ENCODE peak calls at places on chromosomes 12 and 14, in nine cellular contexts. One of them, this sample, is unnamed.

GRCh38 chr14:64778114-64778754 is 74.0 kb downstream of the PLEKHG3 start:
- DNase-seq in psoas muscle: no peak
- DNase-seq in heart right ventricle: no peak
- DNase-seq in PC-3: no peak
- DNase-seq in CD8-positive, alpha-beta T cell: no peak
- DNase-seq in foreskin fibroblast: no peak
- DNase-seq in HFF-Myc: no peak
- DNase-seq in mammary epithelial cell: no peak
- DNase-seq in RWPE2: no peak
- DNase-seq in this sample: peak

GRCh38 chr12:32024884-32025599 is 65.8 kb downstream of the RESF1 start:
- DNase-seq in psoas muscle: no peak
- DNase-seq in heart right ventricle: no peak
- DNase-seq in PC-3: no peak
- DNase-seq in CD8-positive, alpha-beta T cell: no peak
- DNase-seq in foreskin fibroblast: no peak
- DNase-seq in HFF-Myc: no peak
- DNase-seq in mammary epithelial cell: no peak
- DNase-seq in RWPE2: no peak
- DNase-seq in this sample: no peak

GRCh38 chr12:131323879-131324278 is 370.2 kb downstream of the ADGRD1 start:
- DNase-seq in psoas muscle: no peak
- DNase-seq in heart right ventricle: no peak
- DNase-seq in PC-3: no peak
- DNase-seq in CD8-positive, alpha-beta T cell: no peak
- DNase-seq in foreskin fibroblast: no peak
- DNase-seq in HFF-Myc: no peak
- DNase-seq in mammary epithelial cell: no peak
- DNase-seq in RWPE2: no peak
- DNase-seq in this sample: no peak

GRCh38 chr12:67515679-67516363 is 132.7 kb upstream of the DYRK2 start:
- DNase-seq in psoas muscle: no peak
- DNase-seq in heart right ventricle: no peak
- DNase-seq in PC-3: peak
- DNase-seq in CD8-positive, alpha-beta T cell: peak
- DNase-seq in foreskin fibroblast: no peak
- DNase-seq in HFF-Myc: peak
- DNase-seq in mammary epithelial cell: no peak
- DNase-seq in RWPE2: no peak
- DNase-seq in this sample: peak

GRCh38 chr14:91870001-91870400 is 2.7 kb upstream of the TC2N start:
- DNase-seq in psoas muscle: no peak
- DNase-seq in heart right ventricle: no peak
- DNase-seq in PC-3: peak
- DNase-seq in CD8-positive, alpha-beta T cell: peak
- DNase-seq in foreskin fibroblast: no peak
- DNase-seq in HFF-Myc: no peak
- DNase-seq in mammary epithelial cell: peak
- DNase-seq in RWPE2: no peak
- DNase-seq in this sample: no peak

GRCh38 chr12:59425798-59426197 is 170.0 kb upstream of the SLC16A7 start:
- DNase-seq in psoas muscle: no peak
- DNase-seq in heart right ventricle: no peak
- DNase-seq in PC-3: no peak
- DNase-seq in CD8-positive, alpha-beta T cell: no peak
- DNase-seq in foreskin fibroblast: no peak
- DNase-seq in HFF-Myc: no peak
- DNase-seq in mammary epithelial cell: no peak
- DNase-seq in RWPE2: no peak
- DNase-seq in this sample: no peak

GRCh38 chr12:68919581-68920239 is 13.3 kb downstream of the CPM start:
- DNase-seq in psoas muscle: no peak
- DNase-seq in heart right ventricle: no peak
- DNase-seq in PC-3: no peak
- DNase-seq in CD8-positive, alpha-beta T cell: no peak
- DNase-seq in foreskin fibroblast: no peak
- DNase-seq in HFF-Myc: no peak
- DNase-seq in mammary epithelial cell: no peak
- DNase-seq in RWPE2: no peak
- DNase-seq in this sample: no peak

GRCh38 chr14:76720382-76720813 is 40.9 kb upstream of the VASH1 start:
- DNase-seq in psoas muscle: peak
- DNase-seq in heart right ventricle: peak
- DNase-seq in PC-3: no peak
- DNase-seq in CD8-positive, alpha-beta T cell: no peak
- DNase-seq in foreskin fibroblast: peak
- DNase-seq in HFF-Myc: no peak
- DNase-seq in mammary epithelial cell: no peak
- DNase-seq in RWPE2: no peak
- DNase-seq in this sample: peak

GRCh38 chr14:75426332-75427125 is 1.3 kb upstream of the JDP2 start:
- DNase-seq in psoas muscle: no peak
- DNase-seq in heart right ventricle: no peak
- DNase-seq in PC-3: no peak
- DNase-seq in CD8-positive, alpha-beta T cell: no peak
- DNase-seq in foreskin fibroblast: no peak
- DNase-seq in HFF-Myc: no peak
- DNase-seq in mammary epithelial cell: no peak
- DNase-seq in RWPE2: no peak
- DNase-seq in this sample: no peak

GRCh38 chr14:98167702-98168101 is 1104.3 kb downstream of the BCL11B start:
- DNase-seq in psoas muscle: no peak
- DNase-seq in heart right ventricle: no peak
- DNase-seq in PC-3: no peak
- DNase-seq in CD8-positive, alpha-beta T cell: no peak
- DNase-seq in foreskin fibroblast: no peak
- DNase-seq in HFF-Myc: no peak
- DNase-seq in mammary epithelial cell: no peak
- DNase-seq in RWPE2: no peak
- DNase-seq in this sample: no peak

GRCh38 chr12:23760495-23760894 is 189.0 kb downstream of the SOX5 start:
- DNase-seq in psoas muscle: no peak
- DNase-seq in heart right ventricle: no peak
- DNase-seq in PC-3: no peak
- DNase-seq in CD8-positive, alpha-beta T cell: no peak
- DNase-seq in foreskin fibroblast: no peak
- DNase-seq in HFF-Myc: no peak
- DNase-seq in mammary epithelial cell: no peak
- DNase-seq in RWPE2: no peak
- DNase-seq in this sample: no peak

GRCh38 chr12:112977641-112978040 is 678 bp upstream of the OAS2 start:
- DNase-seq in psoas muscle: no peak
- DNase-seq in heart right ventricle: no peak
- DNase-seq in PC-3: no peak
- DNase-seq in CD8-positive, alpha-beta T cell: no peak
- DNase-seq in foreskin fibroblast: no peak
- DNase-seq in HFF-Myc: no peak
- DNase-seq in mammary epithelial cell: no peak
- DNase-seq in RWPE2: no peak
- DNase-seq in this sample: no peak

GRCh38 chr14:71834308-71835204 is 97.7 kb upstream of the RGS6 start:
- DNase-seq in psoas muscle: no peak
- DNase-seq in heart right ventricle: no peak
- DNase-seq in PC-3: peak
- DNase-seq in CD8-positive, alpha-beta T cell: no peak
- DNase-seq in foreskin fibroblast: no peak
- DNase-seq in HFF-Myc: no peak
- DNase-seq in mammary epithelial cell: no peak
- DNase-seq in RWPE2: no peak
- DNase-seq in this sample: no peak

GRCh38 chr12:109255377-109255776 is 53.7 kb downstream of the FOXN4 start:
- DNase-seq in psoas muscle: no peak
- DNase-seq in heart right ventricle: no peak
- DNase-seq in PC-3: peak
- DNase-seq in CD8-positive, alpha-beta T cell: no peak
- DNase-seq in foreskin fibroblast: peak
- DNase-seq in HFF-Myc: no peak
- DNase-seq in mammary epithelial cell: no peak
- DNase-seq in RWPE2: no peak
- DNase-seq in this sample: no peak

GRCh38 chr12:110857528-110857927 is 10.7 kb downstream of the CCDC63 start:
- DNase-seq in psoas muscle: no peak
- DNase-seq in heart right ventricle: no peak
- DNase-seq in PC-3: no peak
- DNase-seq in CD8-positive, alpha-beta T cell: no peak
- DNase-seq in foreskin fibroblast: no peak
- DNase-seq in HFF-Myc: no peak
- DNase-seq in mammary epithelial cell: no peak
- DNase-seq in RWPE2: no peak
- DNase-seq in this sample: no peak

GRCh38 chr12:100473716-100474150 is at the start of gene NR1H4:
- DNase-seq in psoas muscle: no peak
- DNase-seq in heart right ventricle: no peak
- DNase-seq in PC-3: no peak
- DNase-seq in CD8-positive, alpha-beta T cell: no peak
- DNase-seq in foreskin fibroblast: peak
- DNase-seq in HFF-Myc: no peak
- DNase-seq in mammary epithelial cell: peak
- DNase-seq in RWPE2: no peak
- DNase-seq in this sample: no peak

GRCh38 chr12:124696689-124697476 is 129.5 kb upstream of the NCOR2 start:
- DNase-seq in psoas muscle: no peak
- DNase-seq in heart right ventricle: no peak
- DNase-seq in PC-3: no peak
- DNase-seq in CD8-positive, alpha-beta T cell: no peak
- DNase-seq in foreskin fibroblast: no peak
- DNase-seq in HFF-Myc: no peak
- DNase-seq in mammary epithelial cell: no peak
- DNase-seq in RWPE2: no peak
- DNase-seq in this sample: no peak

GRCh38 chr12:112539221-112539620 is 120.5 kb downstream of the PTPN11 start:
- DNase-seq in psoas muscle: no peak
- DNase-seq in heart right ventricle: no peak
- DNase-seq in PC-3: peak
- DNase-seq in CD8-positive, alpha-beta T cell: no peak
- DNase-seq in foreskin fibroblast: no peak
- DNase-seq in HFF-Myc: no peak
- DNase-seq in mammary epithelial cell: no peak
- DNase-seq in RWPE2: no peak
- DNase-seq in this sample: no peak

GRCh38 chr12:94239332-94239731 is 91.0 kb downstream of the PLXNC1 start:
- DNase-seq in psoas muscle: no peak
- DNase-seq in heart right ventricle: no peak
- DNase-seq in PC-3: no peak
- DNase-seq in CD8-positive, alpha-beta T cell: no peak
- DNase-seq in foreskin fibroblast: no peak
- DNase-seq in HFF-Myc: no peak
- DNase-seq in mammary epithelial cell: no peak
- DNase-seq in RWPE2: no peak
- DNase-seq in this sample: no peak

GRCh38 chr12:108821407-108822397 is 35.7 kb downstream of the SSH1 start:
- DNase-seq in psoas muscle: no peak
- DNase-seq in heart right ventricle: no peak
- DNase-seq in PC-3: no peak
- DNase-seq in CD8-positive, alpha-beta T cell: no peak
- DNase-seq in foreskin fibroblast: peak
- DNase-seq in HFF-Myc: no peak
- DNase-seq in mammary epithelial cell: peak
- DNase-seq in RWPE2: no peak
- DNase-seq in this sample: no peak

GRCh38 chr14:92704821-92705220 is 43.6 kb downstream of the LGMN start:
- DNase-seq in psoas muscle: no peak
- DNase-seq in heart right ventricle: no peak
- DNase-seq in PC-3: no peak
- DNase-seq in CD8-positive, alpha-beta T cell: no peak
- DNase-seq in foreskin fibroblast: no peak
- DNase-seq in HFF-Myc: no peak
- DNase-seq in mammary epithelial cell: no peak
- DNase-seq in RWPE2: peak
- DNase-seq in this sample: no peak

GRCh38 chr14:85934886-85935254 is 404.9 kb downstream of the FLRT2 start:
- DNase-seq in psoas muscle: no peak
- DNase-seq in heart right ventricle: no peak
- DNase-seq in PC-3: peak
- DNase-seq in CD8-positive, alpha-beta T cell: no peak
- DNase-seq in foreskin fibroblast: no peak
- DNase-seq in HFF-Myc: no peak
- DNase-seq in mammary epithelial cell: peak
- DNase-seq in RWPE2: no peak
- DNase-seq in this sample: no peak

GRCh38 chr12:78002878-78003277 is 172.2 kb downstream of the NAV3 start:
- DNase-seq in psoas muscle: no peak
- DNase-seq in heart right ventricle: no peak
- DNase-seq in PC-3: peak
- DNase-seq in CD8-positive, alpha-beta T cell: no peak
- DNase-seq in foreskin fibroblast: no peak
- DNase-seq in HFF-Myc: no peak
- DNase-seq in mammary epithelial cell: no peak
- DNase-seq in RWPE2: no peak
- DNase-seq in this sample: no peak

GRCh38 chr12:90111646-90112565 is 403.3 kb upstream of the ATP2B1 start:
- DNase-seq in psoas muscle: no peak
- DNase-seq in heart right ventricle: no peak
- DNase-seq in PC-3: no peak
- DNase-seq in CD8-positive, alpha-beta T cell: no peak
- DNase-seq in foreskin fibroblast: no peak
- DNase-seq in HFF-Myc: no peak
- DNase-seq in mammary epithelial cell: no peak
- DNase-seq in RWPE2: no peak
- DNase-seq in this sample: no peak
- H3K4me3 ChIP-seq in psoas muscle: no peak
- H3K4me3 ChIP-seq in heart right ventricle: no peak
- H3K4me3 ChIP-seq in PC-3: no peak
- H3K4me3 ChIP-seq in CD8-positive, alpha-beta T cell: no peak
- H3K4me3 ChIP-seq in foreskin fibroblast: no peak
- H3K4me3 ChIP-seq in HFF-Myc: no peak
- H3K4me3 ChIP-seq in mammary epithelial cell: no peak
- H3K4me3 ChIP-seq in RWPE2: no peak
- H3K4me3 ChIP-seq in this sample: peak

GRCh38 chr12:62784576-62784975 is 150.4 kb downstream of the PPM1H start:
- DNase-seq in psoas muscle: no peak
- DNase-seq in heart right ventricle: no peak
- DNase-seq in PC-3: peak
- DNase-seq in CD8-positive, alpha-beta T cell: no peak
- DNase-seq in foreskin fibroblast: no peak
- DNase-seq in HFF-Myc: no peak
- DNase-seq in mammary epithelial cell: no peak
- DNase-seq in RWPE2: no peak
- DNase-seq in this sample: no peak
- H3K4me3 ChIP-seq in psoas muscle: no peak
- H3K4me3 ChIP-seq in heart right ventricle: no peak
- H3K4me3 ChIP-seq in PC-3: no peak
- H3K4me3 ChIP-seq in CD8-positive, alpha-beta T cell: no peak
- H3K4me3 ChIP-seq in foreskin fibroblast: no peak
- H3K4me3 ChIP-seq in HFF-Myc: no peak
- H3K4me3 ChIP-seq in mammary epithelial cell: no peak
- H3K4me3 ChIP-seq in RWPE2: no peak
- H3K4me3 ChIP-seq in this sample: no peak

GRCh38 chr12:12172106-12172511 is 94.7 kb downstream of the LRP6 start:
- DNase-seq in psoas muscle: no peak
- DNase-seq in heart right ventricle: no peak
- DNase-seq in PC-3: peak
- DNase-seq in CD8-positive, alpha-beta T cell: no peak
- DNase-seq in foreskin fibroblast: peak
- DNase-seq in HFF-Myc: peak
- DNase-seq in mammary epithelial cell: peak
- DNase-seq in RWPE2: no peak
- DNase-seq in this sample: no peak
- H3K4me3 ChIP-seq in psoas muscle: no peak
- H3K4me3 ChIP-seq in heart right ventricle: no peak
- H3K4me3 ChIP-seq in PC-3: no peak
- H3K4me3 ChIP-seq in CD8-positive, alpha-beta T cell: no peak
- H3K4me3 ChIP-seq in foreskin fibroblast: no peak
- H3K4me3 ChIP-seq in HFF-Myc: no peak
- H3K4me3 ChIP-seq in mammary epithelial cell: no peak
- H3K4me3 ChIP-seq in RWPE2: no peak
- H3K4me3 ChIP-seq in this sample: no peak

GRCh38 chr12:106586803-106587684 is 4.2 kb downstream of the RFX4 start:
- DNase-seq in psoas muscle: no peak
- DNase-seq in heart right ventricle: no peak
- DNase-seq in PC-3: no peak
- DNase-seq in CD8-positive, alpha-beta T cell: no peak
- DNase-seq in foreskin fibroblast: no peak
- DNase-seq in HFF-Myc: no peak
- DNase-seq in mammary epithelial cell: peak
- DNase-seq in RWPE2: no peak
- DNase-seq in this sample: no peak
- H3K4me3 ChIP-seq in psoas muscle: peak
- H3K4me3 ChIP-seq in heart right ventricle: no peak
- H3K4me3 ChIP-seq in PC-3: no peak
- H3K4me3 ChIP-seq in CD8-positive, alpha-beta T cell: no peak
- H3K4me3 ChIP-seq in foreskin fibroblast: no peak
- H3K4me3 ChIP-seq in HFF-Myc: no peak
- H3K4me3 ChIP-seq in mammary epithelial cell: no peak
- H3K4me3 ChIP-seq in RWPE2: no peak
- H3K4me3 ChIP-seq in this sample: peak